ENCODE peak calls at places on chromosomes 1 and 21, in four cellular contexts. U, G, Z and N are unnamed samples.
A peak's percentile ranks its signal among the peaks of the same experiment; 100 is the strongest.

GRCh38 chr21:42161401-42161956 is 57.5 kb upstream of the ABCG1 start:
- DNase-seq in U (peak; percentile 21), G (no peak), Z (no peak), N (no peak)

GRCh38 chr1:6041432-6042062 is 4.1 kb upstream of the KCNAB2 start:
- DNase-seq in U (peak; percentile 76), G (no peak), Z (no peak), N (peak; percentile 50)

GRCh38 chr1:204940591-204940990 is 69.9 kb downstream of the NFASC start:
- DNase-seq in U (no peak), G (peak; percentile 4), Z (no peak), N (no peak)

GRCh38 chr1:2406451-2407041 is 5.8 kb downstream of the PEX10 start:
- DNase-seq in U (peak; percentile 44), G (no peak), Z (no peak), N (no peak)

GRCh38 chr1:42399315-42400100 is 18.9 kb downstream of the RIMKLA start:
- DNase-seq in U (no peak), G (no peak), Z (no peak), N (no peak)

GRCh38 chr1:1041092-1041503 is 21.2 kb downstream of the AGRN start:
- DNase-seq in U (peak; percentile 85), G (no peak), Z (no peak), N (no peak)

GRCh38 chr1:101081496-101082282 is 56.1 kb upstream of the DPH5 start:
- DNase-seq in U (no peak), G (no peak), Z (no peak), N (no peak)

GRCh38 chr1:218336353-218336752 is 8.8 kb upstream of the TGFB2 start:
- DNase-seq in U (no peak), G (peak; percentile 48), Z (no peak), N (no peak)

GRCh38 chr1:152941037-152941700 is 5.8 kb upstream of the SPRR5 start:
- DNase-seq in U (no peak), G (no peak), Z (no peak), N (no peak)

GRCh38 chr1:65924471-65924870 is 131.8 kb downstream of the PDE4B start:
- DNase-seq in U (no peak), G (peak; percentile 94), Z (peak; percentile 80), N (peak; percentile 45)

DNA sequence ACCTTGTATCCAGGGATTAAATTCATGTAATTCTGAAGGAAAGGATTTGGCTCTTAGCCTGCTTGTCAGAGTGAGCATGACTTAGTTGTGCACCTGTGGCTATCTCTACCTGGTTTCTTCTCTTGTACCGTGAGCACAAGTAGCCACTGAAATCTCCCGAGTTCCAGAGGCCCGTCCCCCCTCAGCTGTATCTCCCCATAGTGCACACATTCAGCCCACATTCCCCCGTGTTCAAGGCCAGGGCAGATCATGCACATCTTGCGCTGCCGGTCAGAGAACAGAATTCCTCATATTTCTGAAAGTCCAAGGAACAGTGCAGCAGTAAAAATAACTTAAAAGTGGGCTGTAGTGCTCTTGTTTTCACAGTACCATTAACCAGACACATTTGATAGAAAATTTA is 2.4 kb downstream of the TENT5C start:
- DNase-seq in U (no peak), G (no peak), Z (no peak), N (no peak)
- H2AFZ ChIP-seq in U (no peak overlapping the region), G (no peak overlapping the region), Z (no peak overlapping the region), N (no peak overlapping the region)

GRCh38 chr1:89759036-89759435 is 61.8 kb upstream of the LRRC8D start:
- DNase-seq in U (no peak), G (no peak), Z (no peak), N (no peak)

GRCh38 chr1:89755593-89755992 is 65.2 kb upstream of the LRRC8D start:
- DNase-seq in U (no peak), G (no peak), Z (no peak), N (no peak)

GRCh38 chr1:89758127-89758526 is 62.7 kb upstream of the LRRC8D start:
- DNase-seq in U (no peak), G (no peak), Z (no peak), N (no peak)

GRCh38 chr1:89757532-89757931 is 63.3 kb upstream of the LRRC8D start:
- DNase-seq in U (no peak), G (peak; percentile 27), Z (peak; percentile 53), N (no peak)

GRCh38 chr1:89754518-89754917 is 66.3 kb upstream of the LRRC8D start:
- DNase-seq in U (no peak), G (peak; percentile 63), Z (peak; percentile 85), N (no peak)
- H2AFZ ChIP-seq in U (no peak overlapping the region), G (no peak overlapping the region), Z (no peak overlapping the region), N (no peak overlapping the region)

GRCh38 chr1:206507395-206508129 is at the start of gene RASSF5:
- DNase-seq in U (peak; percentile 93), G (peak; percentile 41), Z (peak; percentile 61), N (peak; percentile 51)
- H2AFZ ChIP-seq in U (no peak within 1 kb of the TSS), G (peak within 1 kb of the TSS; percentile 90), Z (peak within 1 kb of the TSS; percentile 42), N (peak within 1 kb of the TSS; percentile 37)

DNA sequence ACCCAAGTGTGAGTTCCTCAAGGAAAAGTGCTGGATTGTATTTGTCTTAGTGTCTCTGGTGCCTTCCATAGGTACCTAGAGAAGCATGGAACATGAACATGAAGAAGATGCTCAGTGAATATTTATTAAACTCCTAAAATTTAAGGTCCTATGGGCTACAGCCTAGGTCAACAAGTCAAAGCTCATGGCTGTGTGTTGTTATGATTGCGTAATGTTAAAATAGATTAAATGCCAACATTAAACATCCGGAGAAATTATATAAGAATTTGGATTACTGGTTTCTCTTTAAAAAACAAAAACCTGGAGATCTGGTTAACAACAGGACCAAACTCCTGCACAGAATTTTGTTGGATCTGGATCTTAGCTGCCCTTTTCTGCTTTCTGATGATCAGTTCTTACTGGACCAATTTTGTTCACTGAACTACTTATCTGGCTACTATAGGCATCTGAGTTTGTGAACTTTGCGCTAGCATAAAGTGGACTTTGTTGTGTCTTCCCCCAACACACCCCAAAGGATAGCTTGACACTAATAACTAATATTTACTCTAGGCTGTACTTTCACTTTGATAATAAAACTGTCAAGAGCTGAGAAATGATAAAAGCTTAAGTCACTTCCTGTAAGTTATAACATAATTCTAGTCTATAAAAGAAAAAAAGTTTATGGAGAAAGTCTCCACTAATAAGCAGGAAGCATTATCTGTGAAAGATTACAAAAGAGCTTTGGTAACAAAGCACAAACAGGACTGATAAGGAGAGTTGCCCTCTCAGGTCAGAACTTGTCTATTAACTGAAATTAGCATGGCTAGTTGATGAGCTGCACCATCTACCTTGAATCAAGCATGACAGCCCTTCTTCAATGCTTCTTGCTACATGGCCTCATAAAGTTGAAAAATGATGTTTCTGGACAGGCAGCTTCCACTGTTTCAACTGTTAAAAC is 20.7 kb downstream of the F5 start:
- DNase-seq in U (no peak), G (no peak), Z (no peak), N (peak; percentile 30)
- H2AFZ ChIP-seq in U (no peak overlapping the region), G (no peak overlapping the region), Z (no peak overlapping the region), N (no peak overlapping the region)

GRCh38 chr1:47584249-47584648 is 146.4 kb downstream of the FOXD2 start:
- DNase-seq in U (peak; percentile 6), G (no peak), Z (no peak), N (no peak)
- H2AFZ ChIP-seq in U (no peak overlapping the region), G (no peak overlapping the region), Z (no peak overlapping the region), N (no peak overlapping the region)

GRCh38 chr1:25618433-25618808 is 1.8 kb downstream of the MAN1C1 start:
- DNase-seq in U (no peak), G (no peak), Z (no peak), N (no peak)
- H2AFZ ChIP-seq in U (no peak overlapping the region), G (no peak overlapping the region), Z (no peak overlapping the region), N (peak overlapping the region; percentile 60)

DNA sequence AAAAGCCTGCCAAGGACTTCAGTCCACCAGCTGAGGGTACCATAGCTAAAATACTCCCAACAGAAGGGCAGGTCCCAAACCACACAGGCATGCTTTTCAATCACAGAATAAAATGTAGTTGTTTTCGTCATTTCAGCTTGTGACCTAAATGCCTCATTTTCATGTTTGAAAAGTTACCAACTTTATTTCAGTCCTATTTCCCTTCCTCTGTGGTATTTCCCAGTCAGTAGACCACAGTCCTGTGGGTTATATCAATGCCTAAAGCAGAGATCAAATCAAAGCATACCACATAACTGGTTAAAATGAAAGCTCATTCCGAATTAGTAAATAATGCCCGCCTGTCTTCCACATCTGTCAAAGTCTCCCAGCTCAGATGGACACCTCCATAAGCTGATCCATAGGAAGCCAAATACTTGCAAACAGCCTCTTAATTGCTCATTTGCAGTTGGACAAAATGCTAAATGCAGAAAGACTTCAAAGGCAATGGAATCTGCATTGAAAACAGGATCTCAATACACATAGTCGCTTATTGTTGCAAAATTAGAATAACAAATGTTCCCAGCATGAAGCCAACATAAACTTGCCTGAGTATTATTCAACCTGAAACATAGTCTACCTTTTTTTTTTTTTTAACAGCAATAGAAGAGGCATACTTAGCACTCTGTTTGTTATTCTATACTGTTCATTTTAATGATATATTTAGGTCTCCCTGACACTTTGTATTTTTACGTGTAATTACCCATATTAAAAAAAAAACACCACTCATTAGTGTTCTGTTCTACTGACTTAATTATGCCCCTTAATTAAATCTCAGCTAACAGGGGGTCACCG is 53.9 kb downstream of the NR5A2 start:
- DNase-seq in U (no peak), G (no peak), Z (no peak), N (no peak)
- H2AFZ ChIP-seq in U (no peak overlapping the region), G (no peak overlapping the region), Z (no peak overlapping the region), N (no peak overlapping the region)

DNA sequence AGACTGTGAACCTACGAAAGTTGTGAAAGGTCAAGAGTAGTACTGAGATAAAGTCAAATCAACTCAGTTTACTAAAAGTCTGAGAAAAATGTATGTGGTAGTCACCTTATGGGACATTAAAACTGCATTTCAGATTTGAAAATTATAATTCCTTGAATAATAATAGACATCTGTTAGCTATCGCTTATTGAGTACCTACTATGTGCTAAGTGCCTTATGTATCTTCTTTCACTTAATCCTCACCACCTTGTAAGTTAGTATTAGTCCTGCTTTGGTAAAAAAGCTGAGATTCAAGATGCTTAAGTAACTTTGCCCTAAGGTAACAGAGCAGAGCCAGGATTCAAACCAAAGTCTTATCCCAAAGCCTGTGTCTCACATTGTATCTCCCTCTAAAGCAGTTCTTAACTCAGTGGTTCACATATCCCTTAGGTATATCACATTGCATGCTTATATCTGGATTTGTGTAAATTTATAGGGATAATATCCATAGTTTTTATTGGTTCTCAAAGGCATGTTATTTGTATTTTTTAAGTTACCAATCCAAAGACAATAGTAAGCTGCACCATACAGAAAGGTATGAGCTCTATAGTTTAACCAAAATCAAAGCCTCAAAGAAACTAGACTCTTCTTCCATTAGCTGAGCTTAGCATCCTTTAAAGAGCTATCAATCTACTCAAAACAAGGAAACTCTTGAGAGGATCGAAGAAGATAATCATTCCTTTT is 865 bp downstream of the PIGC start:
- DNase-seq in U (no peak), G (no peak), Z (no peak), N (no peak)
- H2AFZ ChIP-seq in U (no peak overlapping the region), G (no peak overlapping the region), Z (peak overlapping the region; percentile 77), N (peak overlapping the region; percentile 95)